ENCODE peak calls at places on chromosomes 12 and 14, in four cellular contexts. One of them, this sample, is unnamed.

GRCh38 chr12:67358686-67359374 is 89.7 kb downstream of the CAND1 start:
- DNase-seq in Panc1: no peak
- DNase-seq in AG09309: peak
- DNase-seq in lower leg skin: no peak
- DNase-seq in this sample: no peak

GRCh38 chr14:76761198-76761848 is at the start of gene VASH1:
- DNase-seq in AG09309: peak
- DNase-seq in Panc1: no peak
- DNase-seq in lower leg skin: no peak
- DNase-seq in this sample: peak

GRCh38 chr12:59164991-59165718 is 244.9 kb upstream of the LRIG3 start:
- DNase-seq in lower leg skin: peak
- DNase-seq in Panc1: peak
- DNase-seq in AG09309: peak
- DNase-seq in this sample: no peak

GRCh38 chr12:88362439-88362838 is 217.8 kb downstream of the KITLG start:
- DNase-seq in lower leg skin: no peak
- DNase-seq in Panc1: no peak
- DNase-seq in AG09309: no peak
- DNase-seq in this sample: no peak

GRCh38 chr12:57734586-57734985 is 4.0 kb downstream of the AGAP2 start:
- DNase-seq in AG09309: no peak
- DNase-seq in Panc1: no peak
- DNase-seq in lower leg skin: no peak
- DNase-seq in this sample: no peak

GRCh38 chr14:68137704-68138619 is 318.4 kb downstream of the RAD51B start:
- DNase-seq in Panc1: peak
- DNase-seq in lower leg skin: peak
- DNase-seq in AG09309: peak
- DNase-seq in this sample: peak

GRCh38 chr12:78210894-78211302 is 380.2 kb downstream of the NAV3 start:
- DNase-seq in Panc1: no peak
- DNase-seq in lower leg skin: no peak
- DNase-seq in AG09309: peak
- DNase-seq in this sample: no peak

GRCh38 chr12:49092086-49092815 is 2.4 kb downstream of the DHH start:
- DNase-seq in lower leg skin: no peak
- DNase-seq in Panc1: no peak
- DNase-seq in AG09309: no peak
- DNase-seq in this sample: no peak

GRCh38 chr12:113315358-113315757 is 19.6 kb downstream of the SLC8B1 start:
- DNase-seq in lower leg skin: no peak
- DNase-seq in AG09309: no peak
- DNase-seq in Panc1: no peak
- DNase-seq in this sample: no peak

GRCh38 chr14:31224808-31225207 is 17.2 kb upstream of the HECTD1 start:
- DNase-seq in lower leg skin: no peak
- DNase-seq in Panc1: no peak
- DNase-seq in AG09309: no peak
- DNase-seq in this sample: no peak

GRCh38 chr14:103115845-103116572 is 7.3 kb upstream of the TNFAIP2 start:
- DNase-seq in lower leg skin: no peak
- DNase-seq in Panc1: no peak
- DNase-seq in AG09309: no peak
- DNase-seq in this sample: no peak

GRCh38 chr12:96879301-96879700 is 27.8 kb upstream of the NEDD1 start:
- DNase-seq in lower leg skin: no peak
- DNase-seq in Panc1: no peak
- DNase-seq in AG09309: no peak
- DNase-seq in this sample: no peak

GRCh38 chr14:100664841-100665425 is 61.8 kb upstream of the DLK1 start:
- DNase-seq in Panc1: no peak
- DNase-seq in lower leg skin: no peak
- DNase-seq in AG09309: peak
- DNase-seq in this sample: no peak

GRCh38 chr12:126083931-126084330 is 1018.7 kb downstream of the AACS start:
- DNase-seq in lower leg skin: no peak
- DNase-seq in Panc1: no peak
- DNase-seq in AG09309: no peak
- DNase-seq in this sample: no peak

GRCh38 chr14:84312551-84312950 is 1217.4 kb upstream of the FLRT2 start:
- DNase-seq in Panc1: no peak
- DNase-seq in AG09309: no peak
- DNase-seq in lower leg skin: no peak
- DNase-seq in this sample: no peak

GRCh38 chr12:121133838-121134237 is 1.2 kb downstream of the P2RX7 start:
- DNase-seq in AG09309: no peak
- DNase-seq in Panc1: no peak
- DNase-seq in lower leg skin: no peak
- DNase-seq in this sample: no peak

GRCh38 chr14:82689948-82690347 is 1156.3 kb upstream of the SEL1L start:
- DNase-seq in Panc1: no peak
- DNase-seq in AG09309: no peak
- DNase-seq in lower leg skin: no peak
- DNase-seq in this sample: no peak

GRCh38 chr14:95146079-95146771 is 11.1 kb downstream of the DICER1 start:
- DNase-seq in lower leg skin: no peak
- DNase-seq in AG09309: no peak
- DNase-seq in Panc1: no peak
- DNase-seq in this sample: no peak

GRCh38 chr14:101497910-101498860 is 63.1 kb upstream of the DIO3 start:
- DNase-seq in AG09309: no peak
- DNase-seq in lower leg skin: no peak
- DNase-seq in Panc1: no peak
- DNase-seq in this sample: peak

GRCh38 chr12:11885261-11886038 is 185.3 kb upstream of the BCL2L14 start:
- DNase-seq in Panc1: no peak
- DNase-seq in lower leg skin: no peak
- DNase-seq in AG09309: no peak
- DNase-seq in this sample: no peak

GRCh38 chr12:34108405-34108803 is 86.1 kb downstream of the ALG10 start:
- DNase-seq in Panc1: no peak
- DNase-seq in AG09309: no peak
- DNase-seq in lower leg skin: no peak
- DNase-seq in this sample: no peak

GRCh38 chr12:85423947-85424346 is 143.9 kb downstream of the ALX1 start:
- DNase-seq in AG09309: no peak
- DNase-seq in Panc1: no peak
- DNase-seq in lower leg skin: no peak
- DNase-seq in this sample: no peak

DNA sequence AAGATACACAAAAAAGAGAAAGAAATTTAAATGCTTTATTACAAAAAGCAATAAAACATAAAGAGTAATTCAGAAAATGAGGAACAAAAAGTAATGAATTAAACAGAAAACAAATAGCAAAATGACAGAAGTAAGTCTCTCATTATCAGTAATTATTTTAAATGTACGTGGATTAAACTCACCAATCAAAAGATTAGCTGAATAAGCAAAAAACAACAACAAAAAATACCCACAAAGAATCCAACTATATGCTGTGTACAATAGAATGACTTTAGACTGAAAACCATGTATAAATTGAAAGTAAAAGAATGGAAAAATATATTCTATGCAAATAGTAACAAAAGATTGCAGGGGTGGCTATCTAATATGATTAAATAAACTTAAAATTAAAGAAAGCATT is 1006.8 kb downstream of the SLC16A7 start:
- DNase-seq in lower leg skin: no peak
- DNase-seq in AG09309: no peak
- DNase-seq in Panc1: no peak
- DNase-seq in this sample: no peak
- TF ChIP-seq CTCF in lower leg skin: no peak
- TF ChIP-seq CTCF in AG09309: no peak
- TF ChIP-seq CTCF in Panc1: no peak
- TF ChIP-seq CTCF in this sample: no peak

GRCh38 chr12:69052613-69053408 is 119.8 kb upstream of the CPM start:
- DNase-seq in lower leg skin: no peak
- DNase-seq in AG09309: peak
- DNase-seq in Panc1: no peak
- DNase-seq in this sample: no peak
- TF ChIP-seq CTCF in lower leg skin: no peak
- TF ChIP-seq CTCF in AG09309: no peak
- TF ChIP-seq CTCF in Panc1: no peak
- TF ChIP-seq CTCF in this sample: no peak

GRCh38 chr12:98738002-98738401 is 92.9 kb downstream of the APAF1 start:
- DNase-seq in lower leg skin: no peak
- DNase-seq in Panc1: no peak
- DNase-seq in AG09309: no peak
- DNase-seq in this sample: no peak
- TF ChIP-seq CTCF in lower leg skin: no peak
- TF ChIP-seq CTCF in Panc1: no peak
- TF ChIP-seq CTCF in AG09309: no peak
- TF ChIP-seq CTCF in this sample: no peak

GRCh38 chr14:21933681-21934080 is 260.1 kb upstream of the OR4E1 start:
- DNase-seq in lower leg skin: no peak
- DNase-seq in AG09309: no peak
- DNase-seq in Panc1: no peak
- DNase-seq in this sample: no peak
- TF ChIP-seq CTCF in lower leg skin: no peak
- TF ChIP-seq CTCF in AG09309: no peak
- TF ChIP-seq CTCF in Panc1: no peak
- TF ChIP-seq CTCF in this sample: no peak

GRCh38 chr12:94140556-94140955 is 7.8 kb upstream of the PLXNC1 start:
- DNase-seq in Panc1: no peak
- DNase-seq in lower leg skin: no peak
- DNase-seq in AG09309: no peak
- DNase-seq in this sample: no peak
- TF ChIP-seq CTCF in Panc1: peak
- TF ChIP-seq CTCF in lower leg skin: no peak
- TF ChIP-seq CTCF in AG09309: peak
- TF ChIP-seq CTCF in this sample: no peak

GRCh38 chr12:6644903-6645302 is 2.3 kb downstream of the ACRBP start:
- DNase-seq in AG09309: no peak
- DNase-seq in Panc1: no peak
- DNase-seq in lower leg skin: no peak
- DNase-seq in this sample: no peak
- TF ChIP-seq CTCF in AG09309: peak
- TF ChIP-seq CTCF in Panc1: no peak
- TF ChIP-seq CTCF in lower leg skin: no peak
- TF ChIP-seq CTCF in this sample: no peak